ENCODE peak calls at places on chromosomes 12 and 14, in four cellular contexts. Q is MM.1S, S is neural crest cell, I is endothelial cell. P is an unnamed sample.

GRCh38 chr14:68486033-68486732 is 306.7 kb downstream of the ZFP36L1 start:
- DNase-seq in Q (no peak), I (no peak), S (no peak), P (no peak)

GRCh38 chr14:20460458-20461229 is 590 bp downstream of the PIP4P1 start:
- DNase-seq in S (no peak), Q (peak), I (no peak), P (no peak)

GRCh38 chr14:105527381-105528196 is 1.2 kb downstream of the TMEM121 start:
- DNase-seq in I (no peak), Q (no peak), S (no peak), P (no peak)

GRCh38 chr14:90556050-90556477 is 159.2 kb downstream of the CALM1 start:
- DNase-seq in I (peak), S (peak), Q (no peak), P (no peak)

GRCh38 chr12:14774944-14775651 is 28.2 kb downstream of the WBP11 start:
- DNase-seq in S (no peak), I (peak), Q (no peak), P (peak)

GRCh38 chr14:37047996-37048395 is 124.4 kb downstream of the SLC25A21 start:
- DNase-seq in I (no peak), Q (no peak), S (no peak), P (no peak)

GRCh38 chr14:94619297-94619696 is 7.1 kb downstream of the SERPINA3 start:
- DNase-seq in I (no peak), Q (no peak), S (no peak), P (no peak)

GRCh38 chr12:89070603-89071002 is 281.7 kb downstream of the DUSP6 start:
- DNase-seq in S (no peak), Q (no peak), I (no peak), P (no peak)

GRCh38 chr12:92136883-92137582 is 8.6 kb downstream of the BTG1 start:
- DNase-seq in I (no peak), S (no peak), Q (peak), P (no peak)

GRCh38 chr12:12441891-12442461 is 85.1 kb downstream of the BORCS5 start:
- DNase-seq in Q (no peak), I (no peak), S (no peak), P (no peak)

GRCh38 chr12:53253298-53253697 is 14.8 kb upstream of the ESPL1 start:
- DNase-seq in Q (no peak), I (no peak), S (no peak), P (no peak)

GRCh38 chr12:50354908-50355307 is 41.5 kb downstream of the FAM186A start:
- DNase-seq in Q (no peak), I (no peak), S (no peak), P (no peak)

GRCh38 chr12:10097521-10097920 is 1.3 kb downstream of the CLEC1A start:
- DNase-seq in Q (peak), S (no peak), I (no peak), P (no peak)

GRCh38 chr14:86788229-86788628 is 1204.8 kb downstream of the GALC start:
- DNase-seq in I (no peak), S (no peak), Q (no peak), P (no peak)

GRCh38 chr14:36820111-36820709 is 158.6 kb downstream of the PAX9 start:
- DNase-seq in S (no peak), I (no peak), Q (no peak), P (no peak)

GRCh38 chr12:6222009-6222702 is 22.0 kb downstream of the CD9 start:
- DNase-seq in S (no peak), I (no peak), Q (no peak), P (no peak)

GRCh38 chr14:95500201-95500681 is 16.2 kb downstream of the SYNE3 start:
- DNase-seq in S (no peak), Q (no peak), I (no peak), P (no peak)

GRCh38 chr12:8709124-8709830 is 11.5 kb downstream of the RIMKLB start:
- DNase-seq in S (no peak), I (no peak), Q (no peak), P (no peak)

GRCh38 chr14:60184597-60185555 is 19.7 kb upstream of the DHRS7 start:
- DNase-seq in Q (no peak), I (no peak), S (no peak), P (no peak)

GRCh38 chr12:108784270-108784669 is 53.0 kb upstream of the CORO1C start:
- DNase-seq in S (no peak), I (no peak), Q (peak), P (no peak)

GRCh38 chr12:94103986-94104385 is 44.4 kb upstream of the PLXNC1 start:
- DNase-seq in I (no peak), S (no peak), Q (no peak), P (no peak)

DNA sequence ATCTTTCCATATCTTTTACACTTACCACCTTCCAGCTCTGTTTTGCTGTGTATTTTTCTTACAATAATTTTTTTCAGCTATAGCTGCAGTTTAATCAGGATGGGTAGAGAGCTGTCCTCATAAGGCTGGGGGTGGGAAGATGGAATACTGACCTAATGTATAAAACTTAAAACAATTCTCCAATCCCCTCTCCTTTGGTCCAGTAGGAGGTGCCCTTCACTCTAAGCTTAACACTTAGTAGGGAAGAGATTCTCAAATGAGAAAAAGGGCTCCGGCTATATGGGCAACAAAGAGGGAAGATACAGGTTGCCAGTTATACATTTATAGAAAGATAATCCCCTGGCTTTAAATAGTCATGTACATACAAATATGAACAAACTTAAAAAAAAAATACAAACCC is 2.8 kb downstream of the ORMDL2 start:
- DNase-seq in I (no peak), S (no peak), Q (no peak), P (no peak)
- TF ChIP-seq CTCF in I (no peak), S (peak), Q (no peak), P (no peak)

DNA sequence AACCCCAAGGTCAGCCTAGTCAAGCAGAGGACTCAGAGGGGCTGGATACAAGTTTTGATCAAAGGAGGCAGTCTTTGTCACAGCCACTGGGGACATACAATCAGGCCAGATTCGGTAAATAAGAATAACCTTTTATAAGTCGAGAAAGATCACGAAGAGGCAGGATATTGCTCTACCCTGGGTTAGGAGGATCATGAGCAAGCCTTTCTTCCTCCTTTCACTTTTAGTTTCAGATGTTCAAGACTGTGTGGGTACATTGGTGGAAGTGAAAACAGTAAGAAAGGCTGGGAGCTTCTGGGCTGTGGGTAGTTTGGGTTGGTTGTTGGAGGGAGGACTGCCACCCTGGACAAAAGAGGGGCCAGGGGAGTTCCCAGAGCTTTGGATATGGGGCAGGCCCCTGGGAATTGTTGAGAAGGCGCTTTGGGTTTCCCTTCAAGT is 127.7 kb downstream of the SNAPC1 start:
- DNase-seq in I (no peak), S (no peak), Q (peak), P (no peak)
- TF ChIP-seq CTCF in I (peak), S (no peak), Q (peak), P (no peak)

DNA sequence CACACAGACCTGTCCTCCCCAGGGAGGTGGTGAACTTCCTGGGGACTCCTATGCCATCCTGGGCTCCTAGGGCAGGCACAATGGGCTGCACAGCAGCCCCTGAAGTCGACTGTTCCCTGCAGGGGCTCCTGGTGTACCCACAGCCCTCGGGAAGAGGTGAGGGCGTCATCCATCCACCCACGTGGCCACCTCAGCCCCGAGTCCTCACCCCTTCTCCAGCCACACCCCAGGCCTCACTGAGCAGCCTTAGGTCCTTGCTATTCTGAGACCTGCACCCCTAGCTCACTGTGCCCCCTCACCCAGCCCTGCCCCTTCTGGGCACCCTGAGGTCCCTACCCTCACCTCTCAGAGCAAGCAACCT is 38.9 kb downstream of the BEGAIN start:
- DNase-seq in S (no peak), I (no peak), Q (no peak), P (no peak)
- TF ChIP-seq CTCF in S (no peak), I (no peak), Q (no peak), P (no peak)

GRCh38 chr12:103705098-103705497 is 118.0 kb downstream of the STAB2 start:
- DNase-seq in I (no peak), Q (no peak), S (no peak), P (no peak)

DNA sequence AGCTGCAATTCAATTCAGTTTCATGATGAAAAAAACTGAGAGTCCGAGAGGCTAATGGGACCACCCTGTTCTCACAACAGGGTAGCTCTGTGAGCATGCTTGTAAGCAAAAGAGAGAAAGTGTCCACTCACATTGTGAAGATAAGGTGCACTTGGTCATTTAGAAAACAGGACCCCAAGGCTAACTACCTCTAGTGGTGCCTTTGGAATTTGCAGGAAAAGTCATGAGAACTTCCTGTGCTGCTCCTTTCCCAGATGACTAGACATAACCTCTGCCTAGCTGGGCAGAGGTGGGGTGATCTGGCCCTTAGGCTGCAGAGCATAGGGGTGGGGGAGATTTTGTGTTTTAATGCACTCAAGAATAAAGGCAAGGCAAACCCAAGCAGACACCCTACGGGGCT is 118.9 kb downstream of the STAB2 start:
- DNase-seq in I (peak), Q (no peak), S (no peak), P (no peak)
- TF ChIP-seq CTCF in I (peak), Q (no peak), S (peak), P (no peak)

P was measured in omental fat pad.